ENCODE peak calls at places on chromosomes 16 and 17, in eight cellular contexts. K is aorta; X is astrocyte of the cerebellum; H is heart right ventricle; W is GM23248; S is dorsolateral prefrontal cortex; C is CD8-positive, alpha-beta memory T cell; G is fibroblast of pulmonary artery. Y is an unnamed sample.

GRCh38 chr16:77790964-77791363 is 2.6 kb downstream of the VAT1L start:
- DNase-seq in K (no peak), X (no peak), H (no peak), W (no peak), S (no peak), C (no peak), G (no peak), Y (no peak)

GRCh38 chr17:2961446-2961845 is 102.0 kb downstream of the OR1D5 start:
- DNase-seq in K (no peak), X (no peak), H (no peak), W (no peak), S (no peak), C (no peak), G (no peak), Y (no peak)

GRCh38 chr17:18225562-18226283 is at the start of gene LLGL1:
- DNase-seq in K (no peak), X (no peak), H (no peak), W (no peak), S (no peak), C (peak; percentile 23), G (no peak), Y (no peak)

GRCh38 chr16:68636064-68636551 is 9.0 kb upstream of the CDH3 start:
- DNase-seq in K (no peak), X (no peak), H (no peak), W (peak; percentile 53), S (no peak), C (no peak), G (peak; percentile 31), Y (no peak)

GRCh38 chr17:50707296-50708049 is at the start of gene ANKRD40:
- DNase-seq in K (peak; percentile 95), X (peak; percentile 81), H (peak; percentile 87), W (peak; percentile 95), S (peak; percentile 84), C (peak; percentile 91), G (peak; percentile 93), Y (peak; percentile 71)

GRCh38 chr17:38879878-38880727 is 10.2 kb downstream of the LASP1 start:
- DNase-seq in K (peak; percentile 84), X (peak; percentile 69), H (peak; percentile 32), W (peak; percentile 89), S (no peak), C (no peak), G (peak; percentile 82), Y (no peak)

GRCh38 chr17:2018716-2019490 is 6.2 kb downstream of the RTN4RL1 start:
- DNase-seq in K (no peak), X (no peak), H (no peak), W (no peak), S (no peak), C (no peak), G (no peak), Y (no peak)

GRCh38 chr17:19021622-19022083 is 17.1 kb upstream of the FAM83G start:
- DNase-seq in K (peak; percentile 75), X (no peak), H (no peak), W (peak; percentile 33), S (no peak), C (peak; percentile 23), G (no peak), Y (no peak)

GRCh38 chr17:32335647-32336046 is 6.3 kb downstream of the C17orf75 start:
- DNase-seq in K (no peak), X (no peak), H (no peak), W (peak; percentile 77), S (no peak), C (no peak), G (peak; percentile 50), Y (peak; percentile 70)

GRCh38 chr16:9148376-9149015 is 57.1 kb downstream of the HAPSTR1 start:
- DNase-seq in K (no peak), X (no peak), H (no peak), W (no peak), S (no peak), C (no peak), G (no peak), Y (no peak)

GRCh38 chr17:66952031-66952524 is 12.4 kb upstream of the CACNG4 start:
- DNase-seq in K (no peak), X (peak; percentile 94), H (no peak), W (peak; percentile 98), S (no peak), C (no peak), G (peak; percentile 87), Y (peak; percentile 59)

GRCh38 chr17:71921726-71922320 is 199.0 kb upstream of the SOX9 start:
- DNase-seq in K (no peak), X (no peak), H (no peak), W (peak; percentile 16), S (no peak), C (peak; percentile 22), G (no peak), Y (no peak)

GRCh38 chr16:3609895-3610697 is 1.3 kb downstream of the SLX4 start:
- DNase-seq in K (no peak), X (no peak), H (no peak), W (peak; percentile 15), S (no peak), C (no peak), G (no peak), Y (no peak)

GRCh38 chr17:48071654-48072053 is 23.5 kb downstream of the NFE2L1 start:
- DNase-seq in K (no peak), X (no peak), H (no peak), W (peak; percentile 47), S (no peak), C (no peak), G (peak; percentile 34), Y (no peak)

GRCh38 chr17:28746611-28747045 is 2.8 kb downstream of the TRAF4 start:
- DNase-seq in K (peak; percentile 73), X (no peak), H (no peak), W (no peak), S (peak; percentile 51), C (no peak), G (no peak), Y (no peak)

GRCh38 chr16:69796285-69797118 is 34.4 kb downstream of the WWP2 start:
- DNase-seq in K (no peak), X (peak; percentile 66), H (no peak), W (peak; percentile 78), S (peak; percentile 16), C (peak; percentile 22), G (peak; percentile 85), Y (peak; percentile 65)

GRCh38 chr17:51461578-51462004 is 201.2 kb downstream of the UTP18 start:
- DNase-seq in K (no peak), X (no peak), H (peak; percentile 31), W (peak; percentile 89), S (peak; percentile 27), C (peak; percentile 16), G (peak; percentile 62), Y (no peak)

GRCh38 chr17:17765359-17765758 is 71.4 kb downstream of the SREBF1 start:
- DNase-seq in K (no peak), X (no peak), H (no peak), W (no peak), S (no peak), C (no peak), G (no peak), Y (no peak)

GRCh38 chr17:60421273-60422161 is 772 bp upstream of the CHCT1 start:
- DNase-seq in K (peak; percentile 91), X (no peak), H (peak; percentile 76), W (peak; percentile 76), S (peak; percentile 53), C (peak; percentile 70), G (peak; percentile 59), Y (no peak)

GRCh38 chr16:81532491-81533174 is 88.0 kb downstream of the CMIP start:
- DNase-seq in K (peak; percentile 53), X (no peak), H (no peak), W (no peak), S (no peak), C (no peak), G (no peak), Y (no peak)

GRCh38 chr17:77948690-77949114 is 9.8 kb upstream of the TNRC6C start:
- DNase-seq in K (no peak), X (peak; percentile 13), H (no peak), W (peak; percentile 79), S (peak; percentile 56), C (no peak), G (peak; percentile 54), Y (peak; percentile 39)

GRCh38 chr17:17204635-17205231 is 1.4 kb downstream of the PLD6 start:
- DNase-seq in K (no peak), X (no peak), H (no peak), W (no peak), S (no peak), C (no peak), G (no peak), Y (no peak)

DNA sequence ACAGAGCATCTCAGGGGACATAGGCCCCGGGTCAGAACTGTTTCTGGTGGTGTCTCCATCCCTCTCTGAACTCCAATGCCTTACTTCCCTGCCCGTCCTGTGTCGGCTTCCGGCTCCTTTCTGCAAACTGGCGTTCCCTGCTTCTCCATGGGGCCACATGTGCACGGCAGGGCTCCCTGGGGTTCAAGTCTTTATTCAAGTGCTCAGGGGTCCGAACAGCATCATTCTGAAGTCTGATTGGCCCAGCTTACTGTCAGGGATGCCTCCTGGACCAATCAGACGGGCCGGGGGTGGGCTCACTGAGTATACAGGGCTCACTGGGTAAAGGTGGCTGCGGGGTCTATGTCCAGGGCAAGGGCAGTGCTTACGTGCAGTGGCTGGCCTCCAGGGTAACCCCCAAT is 17.1 kb downstream of the C16orf82 start:
- DNase-seq in K (no peak), X (no peak), H (peak; percentile 31), W (no peak), S (no peak), C (no peak), G (no peak), Y (no peak)
- H3K4me3 ChIP-seq in K (no peak overlapping the region), X (no peak overlapping the region), H (no peak overlapping the region), W (no peak overlapping the region), S (no peak overlapping the region), C (no peak overlapping the region), G (no peak overlapping the region), Y (no peak overlapping the region)

GRCh38 chr17:80473701-80474100 is 2.7 kb downstream of the NPTX1 start:
- DNase-seq in K (no peak), X (no peak), H (no peak), W (no peak), S (no peak), C (no peak), G (no peak), Y (no peak)
- H3K4me3 ChIP-seq in K (no peak overlapping the region), X (no peak overlapping the region), H (no peak overlapping the region), W (no peak overlapping the region), S (no peak overlapping the region), C (no peak overlapping the region), G (no peak overlapping the region), Y (no peak overlapping the region)

DNA sequence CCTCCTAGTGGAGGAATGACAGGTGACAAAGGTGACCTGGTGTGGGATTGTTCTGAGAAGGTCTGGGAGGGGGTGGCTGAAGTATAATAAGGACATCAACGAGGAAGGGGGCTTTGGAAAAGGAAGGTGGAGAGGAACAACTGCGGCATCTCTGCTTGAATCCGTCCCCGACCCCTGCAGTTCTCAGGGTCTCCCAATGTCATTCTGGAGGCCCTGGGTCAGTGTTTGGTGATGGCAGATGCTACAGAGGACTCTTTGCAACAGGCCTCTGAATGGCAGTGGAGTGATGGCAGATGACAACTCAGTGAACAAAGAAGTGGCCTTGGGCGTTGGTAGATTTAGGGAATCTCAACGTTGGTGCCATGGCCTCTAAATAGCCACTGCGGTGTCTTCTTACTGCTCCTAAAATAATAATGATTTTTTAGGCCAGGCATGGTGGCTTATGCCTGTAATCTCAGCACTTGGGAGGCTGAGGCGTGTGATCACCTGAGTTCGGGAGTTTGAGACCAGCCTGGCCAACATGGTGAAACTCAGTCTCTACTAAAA is 1.3 kb downstream of the ENGASE start:
- DNase-seq in K (peak; percentile 11), X (no peak), H (no peak), W (no peak), S (no peak), C (no peak), G (no peak), Y (no peak)
- H3K4me3 ChIP-seq in K (peak overlapping the region; percentile 62), X (peak overlapping the region; percentile 63), H (peak overlapping the region; percentile 81), W (peak overlapping the region; percentile 88), S (no peak overlapping the region), C (peak overlapping the region; percentile 72), G (peak overlapping the region; percentile 66), Y (peak overlapping the region; percentile 72)

GRCh38 chr16:51134876-51135275 is 16.2 kb downstream of the SALL1 start:
- DNase-seq in K (no peak), X (no peak), H (no peak), W (no peak), S (no peak), C (no peak), G (no peak), Y (no peak)
- H3K4me3 ChIP-seq in K (no peak overlapping the region), X (peak overlapping the region; percentile 27), H (no peak overlapping the region), W (peak overlapping the region; percentile 67), S (no peak overlapping the region), C (no peak overlapping the region), G (no peak overlapping the region), Y (no peak overlapping the region)

Y was measured in HFF-Myc.